ENCODE peak calls at places on chromosomes 4 and X, in six cellular contexts. V is A673, K is K562, O is PC-9, X is tibial artery, F is left lung. T is an unnamed sample.

GRCh38 chr4:155530857-155531256 is 135.8 kb upstream of the GUCY1A1 start:
- DNase-seq in O (peak), X (no peak), F (no peak), K (no peak), V (no peak), T (no peak)

GRCh38 chrX:139518475-139518874 is 12.1 kb upstream of the F9 start:
- DNase-seq in K (no peak), F (no peak), O (no peak), V (no peak), X (no peak), T (no peak)

GRCh38 chr4:98226396-98226795 is 34.8 kb upstream of the RAP1GDS1 start:
- DNase-seq in O (no peak), V (no peak), F (no peak), X (no peak), K (no peak), T (no peak)

GRCh38 chrX:47145408-47146120 is 543 bp downstream of the RBM10 start:
- DNase-seq in F (no peak), O (no peak), V (peak), X (no peak), K (peak), T (no peak)

GRCh38 chrX:19840899-19841648 is 46.3 kb downstream of the SH3KBP1 start:
- DNase-seq in O (no peak), V (no peak), K (peak), F (no peak), X (no peak), T (no peak)

GRCh38 chr4:37023504-37023903 is 221.0 kb upstream of the NWD2 start:
- DNase-seq in V (no peak), O (no peak), K (no peak), F (no peak), X (no peak), T (no peak)

GRCh38 chr4:143133966-143134365 is 50.8 kb upstream of the USP38 start:
- DNase-seq in X (no peak), K (no peak), O (no peak), F (no peak), V (no peak), T (no peak)

GRCh38 chr4:102518703-102519131 is 17.6 kb downstream of the NFKB1 start:
- DNase-seq in K (no peak), O (no peak), V (no peak), F (no peak), X (no peak), T (no peak)

GRCh38 chr4:54065282-54066087 is 1.1 kb upstream of the CHIC2 start:
- DNase-seq in X (no peak), F (no peak), O (no peak), V (no peak), K (peak), T (peak)

DNA sequence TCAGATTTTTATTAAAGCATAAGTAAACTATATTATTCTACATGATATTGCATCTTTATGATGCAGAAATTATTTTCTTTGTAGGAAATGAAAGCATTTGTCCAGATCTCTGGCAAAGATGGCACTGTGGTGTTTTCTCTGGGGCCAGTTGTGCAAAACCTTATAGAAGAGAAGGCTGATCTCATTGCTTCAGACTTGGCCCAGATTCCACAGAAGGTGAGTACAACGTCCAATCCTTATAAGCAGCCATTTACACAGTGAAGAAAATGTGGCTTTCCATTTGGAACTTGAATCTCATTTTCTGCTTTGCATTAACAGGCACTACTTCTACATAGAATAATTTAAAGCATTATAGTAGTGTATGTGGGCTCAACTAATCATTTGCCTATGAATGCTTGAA is 6.9 kb upstream of the UGT2B7 start:
- DNase-seq in O (no peak), X (no peak), F (no peak), K (no peak), V (no peak), T (no peak)
- TF ChIP-seq CTCF in O (no peak), X (no peak), F (no peak), K (no peak), V (no peak), T (no peak)

GRCh38 chrX:23554304-23554703 is 113.0 kb upstream of the PRDX4 start:
- DNase-seq in K (peak), X (no peak), F (no peak), V (peak), O (no peak), T (no peak)
- TF ChIP-seq CTCF in K (peak), X (peak), F (no peak), V (peak), O (peak), T (peak)

DNA sequence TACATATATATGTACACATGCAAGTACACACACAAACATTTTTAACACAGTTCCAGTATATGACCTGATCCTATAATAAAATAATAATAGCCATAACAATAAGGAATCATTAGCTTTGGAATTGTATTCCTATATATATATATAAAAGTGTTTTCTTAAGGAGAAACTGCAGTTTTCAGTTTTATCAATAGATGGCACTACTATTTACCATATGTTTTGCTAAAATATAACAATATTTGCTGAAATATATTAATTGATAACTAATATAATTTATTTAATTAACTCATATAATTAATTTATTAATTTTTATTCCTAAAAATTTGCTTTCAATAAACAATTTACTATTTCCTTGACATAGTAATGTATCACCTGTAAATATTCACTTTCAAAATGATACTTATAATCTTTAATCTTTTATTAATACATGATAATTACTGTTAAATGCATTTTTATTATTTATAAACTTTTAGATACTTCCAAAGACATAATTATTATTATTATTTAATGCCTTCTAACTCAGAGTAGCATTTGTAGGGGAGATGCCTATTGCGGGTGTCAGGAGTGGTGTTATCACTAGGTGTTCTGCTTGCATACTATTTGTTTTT is 599.5 kb downstream of the FSTL5 start:
- DNase-seq in O (no peak), X (no peak), K (no peak), F (no peak), V (peak), T (no peak)
- TF ChIP-seq CTCF in O (peak), X (no peak), K (no peak), F (peak), V (peak), T (peak)

DNA sequence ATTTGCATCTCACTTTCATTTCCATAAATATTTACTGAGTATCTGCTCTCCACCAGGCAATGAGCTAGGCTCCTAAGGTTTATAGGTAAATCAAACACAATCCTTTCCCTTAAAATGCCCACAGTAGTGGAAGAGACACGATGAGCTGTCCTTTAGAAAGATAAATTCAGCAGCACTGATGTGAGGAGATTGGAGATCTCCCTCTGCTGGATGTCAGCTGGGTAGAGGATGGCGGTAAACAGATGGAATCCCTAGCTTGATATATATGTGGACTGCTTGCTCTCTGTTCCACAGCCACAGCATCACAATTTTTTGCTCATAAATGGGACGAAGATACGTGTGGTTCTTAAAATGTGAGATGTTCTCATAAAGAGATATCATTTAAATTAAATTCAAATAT is 216.4 kb upstream of the RASGEF1B start:
- DNase-seq in K (no peak), O (no peak), X (no peak), V (no peak), F (no peak), T (no peak)
- TF ChIP-seq CTCF in K (peak), O (no peak), X (no peak), V (peak), F (no peak), T (no peak)

GRCh38 chr4:77305766-77306165 is 148.8 kb downstream of the CCNG2 start:
- DNase-seq in X (no peak), K (no peak), F (no peak), O (no peak), V (no peak), T (no peak)
- TF ChIP-seq CTCF in X (no peak), K (no peak), F (no peak), O (peak), V (no peak), T (no peak)

GRCh38 chrX:122777766-122778165 is 406.3 kb upstream of the GRIA3 start:
- DNase-seq in F (no peak), O (no peak), X (no peak), K (no peak), V (peak), T (no peak)
- TF ChIP-seq CTCF in F (no peak), O (no peak), X (no peak), K (no peak), V (no peak), T (no peak)

DNA sequence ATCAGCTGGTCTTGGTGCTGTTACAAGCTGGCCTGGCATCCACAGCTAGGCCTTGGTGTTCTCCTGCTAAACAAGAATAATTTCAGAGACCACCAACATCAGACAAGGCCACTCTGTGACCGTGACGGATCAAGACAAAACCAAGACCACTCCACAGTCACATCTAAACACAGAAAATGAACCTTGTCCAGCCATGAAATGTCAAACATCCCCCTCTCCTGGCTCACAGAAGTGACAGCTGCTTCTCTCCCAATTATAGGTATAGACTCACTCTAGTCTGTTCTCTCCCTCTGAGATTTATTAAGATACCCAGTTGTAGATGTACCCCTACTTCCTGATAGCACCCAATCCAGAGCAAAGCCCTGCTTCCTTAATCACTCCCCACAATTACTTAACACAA is 40.4 kb downstream of the EFHC2 start:
- DNase-seq in F (no peak), X (no peak), K (no peak), V (no peak), O (no peak), T (no peak)
- TF ChIP-seq CTCF in F (no peak), X (no peak), K (peak), V (peak), O (no peak), T (no peak)

GRCh38 chrX:153568612-153569011 is 30.3 kb downstream of the CCNQ start:
- DNase-seq in K (peak), V (no peak), O (no peak), X (no peak), F (no peak), T (no peak)
- TF ChIP-seq CTCF in K (no peak), V (no peak), O (peak), X (no peak), F (no peak), T (no peak)

DNA sequence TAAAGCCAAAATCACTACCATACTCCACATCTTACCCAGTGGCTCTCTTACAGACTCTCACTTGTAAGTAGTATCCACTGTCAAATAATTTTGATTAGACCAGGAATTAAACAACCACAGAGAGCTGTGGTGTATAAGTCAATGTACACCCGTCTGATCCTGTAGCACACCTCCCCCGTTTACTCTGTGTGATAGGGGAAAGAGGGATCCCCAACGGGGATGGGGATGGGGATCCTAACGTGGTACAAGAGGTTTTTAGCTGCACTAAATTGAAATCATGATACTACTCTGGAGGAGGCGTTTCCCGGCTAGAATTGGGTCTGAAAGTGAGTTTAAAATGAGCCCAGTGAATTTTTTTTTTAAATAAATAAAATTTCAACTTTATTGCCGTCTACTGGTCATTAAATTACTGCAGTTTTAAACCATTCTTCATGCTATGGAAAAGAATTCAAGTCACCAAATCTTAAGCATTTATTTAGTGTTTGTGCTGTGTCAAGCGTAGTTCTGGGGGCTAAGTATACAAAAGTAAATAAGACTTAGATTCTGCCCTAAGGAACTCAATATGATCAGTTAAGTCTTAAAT is 76.6 kb downstream of the INTS12 start:
- DNase-seq in F (no peak), V (no peak), O (no peak), K (no peak), X (no peak), T (no peak)
- TF ChIP-seq CTCF in F (no peak), V (no peak), O (no peak), K (no peak), X (no peak), T (peak)

T was measured in endothelial cell.